ENCODE peak calls at places on chromosomes 3 and 15, in eight cellular contexts. B, Z, F, S, M, T, I and G are unnamed samples.

GRCh38 chr3:196519738-196520122 is 4.6 kb upstream of the SMCO1 start:
- DNase-seq in B (peak; percentile 18), Z (no peak), F (no peak), S (no peak), M (no peak), T (no peak), I (no peak), G (no peak)

GRCh38 chr3:187522293-187522692 is 147.9 kb downstream of the SST start:
- DNase-seq in B (no peak), Z (no peak), F (no peak), S (no peak), M (no peak), T (no peak), I (no peak), G (no peak)

GRCh38 chr3:166211451-166211850 is 374.2 kb upstream of the BCHE start:
- DNase-seq in B (no peak), Z (no peak), F (no peak), S (no peak), M (no peak), T (no peak), I (no peak), G (no peak)

GRCh38 chr15:38176155-38176554 is 76.5 kb upstream of the SPRED1 start:
- DNase-seq in B (no peak), Z (peak; percentile 48), F (no peak), S (peak; percentile 83), M (no peak), T (no peak), I (peak; percentile 58), G (no peak)

GRCh38 chr15:99106417-99107220 is 1.7 kb downstream of the SYNM start:
- DNase-seq in B (peak; percentile 15), Z (no peak), F (no peak), S (no peak), M (no peak), T (peak; percentile 66), I (no peak), G (no peak)

GRCh38 chr3:154970796-154971195 is 109.3 kb upstream of the MME start:
- DNase-seq in B (no peak), Z (peak; percentile 47), F (no peak), S (peak; percentile 32), M (no peak), T (no peak), I (peak; percentile 59), G (no peak)

GRCh38 chr3:107133891-107134290 is 243.3 kb upstream of the CCDC54 start:
- DNase-seq in B (no peak), Z (no peak), F (no peak), S (no peak), M (no peak), T (no peak), I (no peak), G (no peak)

GRCh38 chr15:90376789-90377188 is 11.3 kb upstream of the IQGAP1 start:
- DNase-seq in B (peak; percentile 79), Z (no peak), F (no peak), S (no peak), M (no peak), T (no peak), I (no peak), G (no peak)

GRCh38 chr3:108091498-108092259 is 848 bp upstream of the CD47 start:
- DNase-seq in B (peak; percentile 63), Z (no peak), F (no peak), S (peak; percentile 16), M (no peak), T (peak; percentile 56), I (no peak), G (no peak)

GRCh38 chr3:32392530-32393302 is 1.1 kb downstream of the CMTM7 start:
- DNase-seq in B (no peak), Z (peak; percentile 50), F (no peak), S (peak; percentile 57), M (no peak), T (peak; percentile 68), I (peak; percentile 79), G (peak; percentile 49)

GRCh38 chr3:114383875-114384557 is 90.2 kb downstream of the TIGIT start:
- DNase-seq in B (peak; percentile 38), Z (peak; percentile 91), F (peak; percentile 65), S (peak; percentile 74), M (peak; percentile 4), T (peak; percentile 82), I (peak; percentile 80), G (peak; percentile 88)

GRCh38 chr3:122890077-122890484 is 95.2 kb downstream of the SLC49A4 start:
- DNase-seq in B (no peak), Z (peak; percentile 10), F (no peak), S (peak; percentile 58), M (no peak), T (peak; percentile 70), I (peak; percentile 81), G (peak; percentile 49)

GRCh38 chr3:94158461-94158860 is 95.6 kb downstream of the NSUN3 start:
- DNase-seq in B (no peak), Z (no peak), F (no peak), S (no peak), M (no peak), T (no peak), I (no peak), G (no peak)

GRCh38 chr3:119293761-119294401 is at the start of gene ARHGAP31:
- DNase-seq in B (peak; percentile 93), Z (peak; percentile 80), F (peak; percentile 38), S (peak; percentile 81), M (no peak), T (peak; percentile 86), I (peak; percentile 82), G (peak; percentile 65)

GRCh38 chr3:8886556-8886955 is 76.7 kb downstream of the RAD18 start:
- DNase-seq in B (no peak), Z (peak; percentile 79), F (no peak), S (peak; percentile 80), M (no peak), T (no peak), I (no peak), G (no peak)

GRCh38 chr3:189947948-189948723 is 172.6 kb downstream of the P3H2 start:
- DNase-seq in B (no peak), Z (peak; percentile 56), F (no peak), S (no peak), M (no peak), T (no peak), I (peak; percentile 32), G (no peak)